ENCODE peak calls at places on chromosomes 4 and X, in five cellular contexts. A is DND-41, R is thoracic aorta, L is OCI-LY7, E is tibial artery. O is an unnamed sample.

GRCh38 chr4:37481547-37482129 is 204.5 kb downstream of the RELL1 start:
- DNase-seq in A (no peak), R (no peak), L (no peak), E (no peak), O (no peak)

GRCh38 chr4:110005461-110006056 is 92.9 kb downstream of the EGF start:
- DNase-seq in A (peak), R (no peak), L (peak), E (no peak), O (peak)

GRCh38 chr4:138338840-138339239 is 96.7 kb upstream of the SLC7A11 start:
- DNase-seq in A (no peak), R (no peak), L (no peak), E (no peak), O (no peak)

GRCh38 chr4:112370466-112370865 is 73.3 kb downstream of the ALPK1 start:
- DNase-seq in A (no peak), R (no peak), L (no peak), E (no peak), O (no peak)

GRCh38 chrX:8404443-8404842 is 60.2 kb upstream of the VCX3B start:
- DNase-seq in A (no peak), R (no peak), L (no peak), E (peak), O (no peak)

GRCh38 chrX:151680805-151681204 is 14.5 kb upstream of the PRRG3 start:
- DNase-seq in A (peak), R (no peak), L (peak), E (no peak), O (peak)

GRCh38 chrX:9340619-9341304 is 124.1 kb upstream of the TBL1X start:
- DNase-seq in A (peak), R (no peak), L (peak), E (peak), O (peak)

GRCh38 chrX:72498782-72499181 is 73.9 kb downstream of the HDAC8 start:
- DNase-seq in A (no peak), R (no peak), L (peak), E (no peak), O (no peak)

GRCh38 chr4:5710962-5711478 is at the start of gene EVC:
- DNase-seq in A (no peak), R (peak), L (no peak), E (peak), O (no peak)

GRCh38 chr4:7992846-7993245 is 53.2 kb upstream of the AFAP1 start:
- DNase-seq in A (no peak), R (no peak), L (no peak), E (no peak), O (no peak)

GRCh38 chrX:11261260-11261659 is 32.0 kb upstream of the AMELX start:
- DNase-seq in A (no peak), R (no peak), L (no peak), E (no peak), O (no peak)

GRCh38 chrX:47351706-47352105 is 18.7 kb upstream of the ZNF157 start:
- DNase-seq in A (no peak), R (no peak), L (no peak), E (no peak), O (no peak)

GRCh38 chrX:40153335-40154221 is 55.8 kb upstream of the BCOR start:
- DNase-seq in A (peak), R (no peak), L (peak), E (peak), O (peak)

GRCh38 chr4:121764702-121765367 is at the start of gene SMIM43:
- DNase-seq in A (no peak), R (no peak), L (no peak), E (no peak), O (no peak)

GRCh38 chr4:79237836-79238235 is 88.0 kb downstream of the NAA11 start:
- DNase-seq in A (no peak), R (no peak), L (no peak), E (no peak), O (no peak)

GRCh38 chr4:76996445-76996844 is 46.9 kb downstream of the SEPTIN11 start:
- DNase-seq in A (no peak), R (no peak), L (no peak), E (no peak), O (no peak)

GRCh38 chr4:1492636-1493539 is 86.6 kb upstream of the NKX1-1 start:
- DNase-seq in A (no peak), R (no peak), L (no peak), E (peak), O (no peak)

GRCh38 chr4:10576236-10576635 is 108.3 kb downstream of the CLNK start:
- DNase-seq in A (no peak), R (no peak), L (no peak), E (no peak), O (no peak)

GRCh38 chr4:79232555-79232954 is 93.3 kb downstream of the NAA11 start:
- DNase-seq in A (no peak), R (no peak), L (no peak), E (no peak), O (no peak)

GRCh38 chr4:69649629-69650028 is 3.4 kb downstream of the UGT2A1 start:
- DNase-seq in A (no peak), R (no peak), L (no peak), E (no peak), O (no peak)

GRCh38 chr4:177964693-177965168 is 522.5 kb upstream of the AGA start:
- DNase-seq in A (no peak), R (no peak), L (no peak), E (no peak), O (no peak)

GRCh38 chr4:174578366-174578765 is 56.1 kb upstream of the HPGD start:
- DNase-seq in A (no peak), R (no peak), L (no peak), E (no peak), O (no peak)

GRCh38 chr4:20464381-20464780 is 212.7 kb downstream of the SLIT2 start:
- DNase-seq in A (no peak), R (no peak), L (no peak), E (no peak), O (no peak)

GRCh38 chr4:133270021-133270570 is 121.0 kb downstream of the PCDH10 start:
- DNase-seq in A (no peak), R (no peak), L (no peak), E (no peak), O (no peak)

GRCh38 chrX:153299855-153300254 is 21.7 kb downstream of the PNMA6F start:
- DNase-seq in A (no peak), R (no peak), L (no peak), E (no peak), O (no peak)

GRCh38 chr4:101856149-101856548 is 65.6 kb downstream of the BANK1 start:
- DNase-seq in A (no peak), R (no peak), L (no peak), E (no peak), O (no peak)

GRCh38 chr4:171025323-171025722 is 787.9 kb upstream of the GALNTL6 start:
- DNase-seq in A (no peak), R (no peak), L (no peak), E (no peak), O (no peak)

GRCh38 chr4:130110189-130110588 is 1014.2 kb downstream of the C4orf33 start:
- DNase-seq in A (no peak), R (no peak), L (no peak), E (no peak), O (no peak)

GRCh38 chr4:39524420-39524957 is 2.8 kb downstream of the UGDH start:
- DNase-seq in A (no peak), R (no peak), L (no peak), E (no peak), O (no peak)

GRCh38 chr4:188218392-188218791 is 79.2 kb downstream of the TRIML1 start:
- DNase-seq in A (no peak), R (no peak), L (no peak), E (no peak), O (no peak)
- H3K4me3 ChIP-seq in A (no peak), R (no peak), L (no peak), E (no peak), O (no peak)

GRCh38 chr4:153517159-153517558 is 51.0 kb downstream of the TMEM131L start:
- DNase-seq in A (no peak), R (no peak), L (no peak), E (no peak), O (no peak)
- H3K4me3 ChIP-seq in A (peak), R (no peak), L (no peak), E (no peak), O (no peak)

DNA sequence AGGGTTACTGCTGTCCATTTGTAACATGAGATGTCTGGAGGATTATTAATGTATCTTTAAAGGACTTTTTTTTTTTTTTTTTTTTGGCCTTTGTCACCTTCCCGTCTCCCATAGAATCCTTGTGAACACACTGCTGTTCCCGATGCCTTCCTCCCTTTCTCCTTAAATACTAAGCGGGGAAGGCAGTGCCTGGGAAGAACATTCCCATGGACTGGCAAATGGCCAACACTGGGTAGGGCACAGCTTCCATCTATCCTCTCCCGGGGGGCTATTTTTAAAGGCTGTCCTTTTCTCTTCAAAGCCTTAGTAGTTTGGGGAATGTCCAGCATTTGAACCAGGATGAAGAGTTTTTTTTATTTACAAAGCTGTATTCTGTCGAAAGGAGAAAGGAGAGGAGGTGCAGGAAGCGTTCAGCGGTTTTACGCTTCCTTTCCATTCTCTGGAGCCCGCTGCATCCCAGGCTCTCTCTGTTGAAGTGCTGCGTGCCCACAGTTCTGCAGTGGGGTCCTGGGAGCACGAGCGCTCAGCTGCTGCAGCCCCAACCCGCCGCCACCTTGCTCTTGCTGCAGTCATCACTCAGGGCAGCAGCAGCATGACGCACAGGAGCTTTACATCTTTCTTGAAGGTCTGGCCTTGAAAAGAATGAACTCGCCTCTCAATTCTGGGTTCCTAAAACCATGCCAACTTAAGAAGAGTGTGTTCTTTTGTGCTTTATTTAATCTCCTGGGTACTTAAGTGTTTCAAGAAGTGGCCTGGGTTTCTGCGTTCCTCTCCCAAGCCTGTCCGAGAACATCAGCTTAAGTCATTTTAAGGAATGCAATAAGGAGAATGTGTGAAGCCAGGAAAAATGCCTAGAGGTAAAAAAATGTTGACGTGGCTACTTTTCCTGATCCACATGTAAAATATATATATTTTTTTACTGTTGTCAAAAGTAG is 427.2 kb downstream of the MAPK10 start:
- DNase-seq in A (peak), R (no peak), L (no peak), E (no peak), O (peak)
- H3K4me3 ChIP-seq in A (peak), R (peak), L (no peak), E (peak), O (no peak)

GRCh38 chrX:134990475-134991473 is at the start of gene SMIM10:
- DNase-seq in A (no peak), R (peak), L (peak), E (peak), O (no peak)
- H3K4me3 ChIP-seq in A (no peak), R (peak), L (peak), E (peak), O (no peak)

DNA sequence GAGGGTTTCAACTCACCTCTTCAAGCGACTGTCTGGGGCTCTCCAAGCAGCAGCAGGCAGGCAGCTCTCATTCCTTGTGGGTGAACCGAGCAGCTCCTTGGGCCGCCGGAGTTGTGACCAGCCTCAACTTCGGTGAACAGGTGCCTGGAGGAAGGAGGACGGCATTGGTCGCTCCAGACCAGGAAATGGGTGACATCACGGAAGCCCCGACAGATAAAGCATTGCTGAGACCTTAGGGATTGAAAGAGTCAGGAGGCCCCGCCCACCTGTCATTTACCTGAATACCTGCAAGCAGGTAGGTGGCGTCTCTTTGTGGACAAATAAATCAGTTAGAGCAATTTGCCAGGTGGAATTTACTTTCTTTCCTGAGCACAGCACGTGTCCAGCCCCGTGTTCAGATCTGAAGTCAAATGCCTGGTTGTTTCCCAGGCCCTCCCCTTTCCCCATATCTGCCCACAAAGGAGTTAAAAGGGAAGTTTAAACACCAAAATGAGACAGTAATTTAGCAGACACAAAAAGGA is at the start of gene LNX1:
- DNase-seq in A (no peak), R (no peak), L (no peak), E (no peak), O (no peak)
- H3K4me3 ChIP-seq in A (no peak), R (peak), L (no peak), E (no peak), O (no peak)

GRCh38 chrX:19122641-19123009 is 357 bp upstream of the ADGRG2 start:
- DNase-seq in A (no peak), R (no peak), L (no peak), E (no peak), O (no peak)

GRCh38 chrX:19127649-19128168 is 5.4 kb upstream of the ADGRG2 start:
- DNase-seq in A (no peak), R (no peak), L (no peak), E (no peak), O (no peak)

GRCh38 chrX:19121466-19121865 is 802 bp downstream of the ADGRG2 start:
- DNase-seq in A (no peak), R (no peak), L (no peak), E (no peak), O (no peak)

GRCh38 chrX:19121898-19122640 is at the start of gene ADGRG2:
- DNase-seq in A (no peak), R (no peak), L (no peak), E (peak), O (no peak)
- H3K4me3 ChIP-seq in A (no peak), R (peak), L (no peak), E (peak), O (no peak)

DNA sequence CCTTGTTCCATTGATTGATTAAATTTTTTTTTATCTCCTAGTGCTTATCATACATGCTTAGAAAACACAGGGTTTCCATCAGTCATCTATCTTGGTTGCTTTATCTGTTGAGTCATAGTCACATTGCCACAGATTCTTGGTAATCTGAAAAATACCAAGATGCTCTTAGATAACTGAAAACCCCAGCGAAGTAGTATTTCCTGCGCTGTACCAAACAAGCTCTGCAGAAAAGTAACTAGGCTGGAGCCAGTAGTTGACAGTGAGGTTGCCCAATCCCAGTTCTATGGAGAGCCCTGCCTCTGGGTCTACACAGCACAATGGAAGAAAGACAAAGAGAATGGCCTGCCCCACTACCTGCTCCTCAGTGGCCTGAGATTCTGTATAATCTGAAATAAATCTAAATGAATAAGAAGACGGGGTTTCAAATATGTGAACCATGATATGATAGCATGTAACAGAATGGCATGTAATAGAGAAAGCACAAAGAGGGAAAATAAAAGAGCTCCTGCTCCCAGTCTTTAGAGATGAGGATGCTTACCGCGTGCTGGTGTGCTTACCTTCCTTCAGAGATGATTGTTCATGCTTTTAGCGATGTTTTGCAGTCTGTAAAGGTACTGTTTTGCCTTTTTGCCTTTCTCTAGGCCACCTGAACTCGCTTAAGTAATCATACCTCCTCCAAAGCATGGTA is 55.3 kb upstream of the RAPGEF2 start:
- DNase-seq in A (no peak), R (no peak), L (no peak), E (no peak), O (no peak)
- H3K4me3 ChIP-seq in A (no peak), R (peak), L (no peak), E (no peak), O (no peak)

GRCh38 chr4:149709640-149710039 is 106.0 kb downstream of the IQCM start:
- DNase-seq in A (no peak), R (no peak), L (no peak), E (no peak), O (no peak)

GRCh38 chr4:149715822-149716585 is 99.6 kb downstream of the IQCM start:
- DNase-seq in A (no peak), R (no peak), L (no peak), E (no peak), O (no peak)

GRCh38 chr4:149716728-149717127 is 98.9 kb downstream of the IQCM start:
- DNase-seq in A (no peak), R (no peak), L (no peak), E (no peak), O (no peak)

GRCh38 chr4:149711588-149711987 is 104.1 kb downstream of the IQCM start:
- DNase-seq in A (no peak), R (no peak), L (no peak), E (no peak), O (no peak)

DNA sequence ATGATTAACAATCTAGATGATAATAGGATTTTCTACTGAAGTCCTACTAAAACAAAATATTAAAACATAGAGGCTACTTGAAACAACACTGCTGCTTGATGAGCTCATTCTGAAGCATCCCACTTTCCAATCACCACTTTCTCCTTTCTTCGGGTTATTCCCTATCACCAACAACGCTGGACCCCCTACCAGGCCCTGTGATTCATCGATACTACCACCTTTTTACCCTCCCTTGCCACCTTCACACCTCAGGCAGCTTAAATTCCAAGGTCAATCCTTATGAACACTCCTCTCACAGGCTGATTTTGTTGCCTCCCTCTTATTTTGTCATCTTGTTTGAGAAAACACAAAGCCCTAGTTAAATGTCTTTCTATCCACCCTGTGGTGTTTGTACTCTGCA is 102.6 kb downstream of the IQCM start:
- DNase-seq in A (no peak), R (no peak), L (no peak), E (no peak), O (no peak)
- H3K4me3 ChIP-seq in A (no peak), R (no peak), L (no peak), E (no peak), O (no peak)

O was measured in Jurkat, Clone E6-1.